ENCODE peak calls at places on chromosomes 2 and 18, in nine cellular contexts. R is left lung, Y is body of pancreas, N is GM12878, E is IMR-90, Z is HepG2, M is heart right ventricle, C is fibroblast of the aortic adventitia, V is fibroblast of pulmonary artery. S is an unnamed sample.
A peak's percentile ranks its signal among the peaks of the same experiment; 100 is the strongest.

GRCh38 chr2:30178618-30179404 is 32.0 kb downstream of the YPEL5 start:
- DNase-seq in R (no peak), Y (peak; percentile 55), N (no peak), E (peak; percentile 50), Z (no peak), M (peak; percentile 24), C (peak; percentile 46), V (peak; percentile 62), S (no peak)

GRCh38 chr18:47928466-47928865 is 2.0 kb downstream of the SMAD2 start:
- DNase-seq in R (no peak), Y (no peak), N (no peak), E (peak; percentile 28), Z (no peak), M (no peak), C (peak; percentile 49), V (peak; percentile 87), S (peak; percentile 31)

GRCh38 chr2:238929242-238930081 is 81.6 kb downstream of the TWIST2 start:
- DNase-seq in R (no peak), Y (no peak), N (no peak), E (peak; percentile 30), Z (no peak), M (peak; percentile 52), C (peak; percentile 99), V (peak; percentile 95), S (no peak)

GRCh38 chr18:61414116-61414515 is 80.9 kb downstream of the CDH20 start:
- DNase-seq in R (no peak), Y (no peak), N (no peak), E (no peak), Z (no peak), M (no peak), C (no peak), V (no peak), S (no peak)

GRCh38 chr18:22683196-22683676 is 249.9 kb upstream of the RBBP8 start:
- DNase-seq in R (peak; percentile 68), Y (peak; percentile 88), N (no peak), E (peak; percentile 93), Z (peak; percentile 58), M (peak; percentile 34), C (peak; percentile 97), V (peak; percentile 88), S (no peak)

GRCh38 chr2:233040174-233040530 is 7.7 kb downstream of the NEU2 start:
- DNase-seq in R (no peak), Y (no peak), N (no peak), E (no peak), Z (no peak), M (no peak), C (no peak), V (no peak), S (no peak)

GRCh38 chr2:164542584-164543021 is 78.7 kb downstream of the GRB14 start:
- DNase-seq in R (no peak), Y (no peak), N (no peak), E (peak; percentile 15), Z (peak; percentile 24), M (no peak), C (peak; percentile 86), V (peak; percentile 62), S (no peak)

GRCh38 chr2:106183093-106183837 is 10.8 kb downstream of the UXS1 start:
- DNase-seq in R (no peak), Y (no peak), N (no peak), E (peak; percentile 15), Z (no peak), M (no peak), C (peak; percentile 34), V (peak; percentile 12), S (peak; percentile 15)

GRCh38 chr2:232833830-232834229 is 36.2 kb upstream of the SNORC start:
- DNase-seq in R (no peak), Y (no peak), N (no peak), E (no peak), Z (no peak), M (no peak), C (no peak), V (no peak), S (no peak)

GRCh38 chr18:5992381-5992780 is 97.1 kb upstream of the TMEM200C start:
- DNase-seq in R (no peak), Y (no peak), N (no peak), E (no peak), Z (no peak), M (no peak), C (no peak), V (no peak), S (no peak)

GRCh38 chr2:157500334-157500733 is 56.4 kb upstream of the CYTIP start:
- DNase-seq in R (no peak), Y (no peak), N (no peak), E (no peak), Z (no peak), M (no peak), C (no peak), V (no peak), S (no peak)

GRCh38 chr2:132715986-132716385 is 46.0 kb upstream of the LYPD1 start:
- DNase-seq in R (no peak), Y (no peak), N (no peak), E (peak; percentile 32), Z (no peak), M (no peak), C (no peak), V (no peak), S (no peak)

GRCh38 chr18:53789376-53790247 is 434.9 kb downstream of the MBD2 start:
- DNase-seq in R (no peak), Y (no peak), N (no peak), E (no peak), Z (no peak), M (no peak), C (no peak), V (no peak), S (no peak)

GRCh38 chr2:71710367-71710766 is 257.0 kb downstream of the DYSF start:
- DNase-seq in R (no peak), Y (no peak), N (no peak), E (no peak), Z (no peak), M (no peak), C (no peak), V (no peak), S (no peak)
- TF ChIP-seq CTCF in R (no peak), Y (no peak), N (no peak), E (no peak), Z (no peak), M (no peak), C (no peak), V (no peak), S (no peak)

DNA sequence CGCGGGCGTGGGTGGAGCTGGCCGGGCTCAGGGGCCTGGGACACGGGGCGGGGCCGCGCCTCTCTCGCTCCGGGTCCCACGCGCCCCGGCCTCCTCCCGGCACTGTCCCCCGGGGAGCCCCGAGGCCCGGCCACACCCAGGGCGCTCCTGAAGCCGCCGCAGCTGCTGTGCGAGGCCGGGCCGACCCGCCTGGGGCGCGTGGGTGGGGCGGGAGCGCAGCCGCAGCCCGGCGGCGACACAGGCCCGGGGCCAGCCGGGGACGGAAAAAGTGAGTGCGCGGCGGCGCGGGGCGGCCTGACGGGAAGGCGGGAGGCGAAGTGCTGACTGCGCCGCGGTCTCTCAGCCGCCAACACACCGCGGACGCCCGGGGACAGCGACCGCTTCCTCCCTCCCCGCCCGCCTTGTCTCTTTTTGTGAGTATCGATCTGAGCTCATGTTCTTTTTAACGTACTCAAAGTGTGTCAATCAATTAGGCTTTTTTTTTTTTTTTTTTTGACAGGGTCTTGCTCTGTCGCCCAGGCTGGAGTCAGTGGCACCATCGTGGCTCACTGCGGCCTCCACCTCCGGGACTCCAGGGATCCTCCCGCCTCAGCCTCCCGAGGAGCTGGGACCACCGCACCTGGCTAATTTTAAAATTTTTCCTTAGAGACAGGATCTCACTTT is 14.5 kb downstream of the PDCD1 start:
- DNase-seq in R (peak; percentile 90), Y (peak; percentile 71), N (no peak), E (peak; percentile 22), Z (no peak), M (peak; percentile 84), C (peak; percentile 26), V (peak; percentile 40), S (peak; percentile 68)
- H3K4me3 ChIP-seq in R (peak overlapping the region; percentile 31), Y (no peak overlapping the region), N (peak overlapping the region; percentile 28), E (peak overlapping the region; percentile 11), Z (peak overlapping the region; percentile 16), M (peak overlapping the region; percentile 39), C (peak overlapping the region; percentile 55), V (peak overlapping the region; percentile 28), S (peak overlapping the region; percentile 44)

GRCh38 chr18:46448347-46448746 is 208.7 kb downstream of the LOXHD1 start:
- DNase-seq in R (no peak), Y (no peak), N (no peak), E (no peak), Z (no peak), M (no peak), C (no peak), V (no peak), S (no peak)

GRCh38 chr18:46447323-46447722 is 209.7 kb downstream of the LOXHD1 start:
- DNase-seq in R (no peak), Y (no peak), N (no peak), E (no peak), Z (no peak), M (no peak), C (no peak), V (no peak), S (no peak)

GRCh38 chr18:46449033-46449432 is 208.0 kb downstream of the LOXHD1 start:
- DNase-seq in R (no peak), Y (no peak), N (no peak), E (no peak), Z (no peak), M (no peak), C (no peak), V (no peak), S (no peak)

GRCh38 chr18:46447792-46448191 is 209.2 kb downstream of the LOXHD1 start:
- DNase-seq in R (no peak), Y (no peak), N (no peak), E (no peak), Z (no peak), M (no peak), C (no peak), V (no peak), S (no peak)

DNA sequence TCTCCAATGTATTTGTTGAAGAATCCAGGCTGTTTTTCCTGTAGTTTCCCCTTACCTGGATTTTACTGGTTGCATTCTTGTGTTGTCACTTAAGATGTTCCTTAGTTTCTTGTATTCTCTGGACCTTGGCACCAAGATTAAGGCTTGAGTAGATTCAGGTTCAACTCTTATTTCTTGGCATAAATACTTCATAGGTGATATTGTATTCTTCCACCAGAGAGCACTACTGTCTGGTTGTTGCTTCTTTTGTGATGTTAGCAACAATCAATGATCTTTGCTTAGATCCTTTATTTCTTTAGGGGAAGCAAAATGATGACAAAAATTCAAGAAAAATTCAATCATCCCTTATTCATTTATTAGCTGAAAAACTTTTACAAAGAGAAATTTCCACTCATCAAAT is 211.1 kb downstream of the LOXHD1 start:
- DNase-seq in R (no peak), Y (no peak), N (no peak), E (no peak), Z (no peak), M (no peak), C (no peak), V (no peak), S (no peak)
- TF ChIP-seq CTCF in R (no peak), Y (no peak), N (no peak), E (no peak), Z (no peak), M (no peak), C (no peak), V (no peak), S (no peak)

DNA sequence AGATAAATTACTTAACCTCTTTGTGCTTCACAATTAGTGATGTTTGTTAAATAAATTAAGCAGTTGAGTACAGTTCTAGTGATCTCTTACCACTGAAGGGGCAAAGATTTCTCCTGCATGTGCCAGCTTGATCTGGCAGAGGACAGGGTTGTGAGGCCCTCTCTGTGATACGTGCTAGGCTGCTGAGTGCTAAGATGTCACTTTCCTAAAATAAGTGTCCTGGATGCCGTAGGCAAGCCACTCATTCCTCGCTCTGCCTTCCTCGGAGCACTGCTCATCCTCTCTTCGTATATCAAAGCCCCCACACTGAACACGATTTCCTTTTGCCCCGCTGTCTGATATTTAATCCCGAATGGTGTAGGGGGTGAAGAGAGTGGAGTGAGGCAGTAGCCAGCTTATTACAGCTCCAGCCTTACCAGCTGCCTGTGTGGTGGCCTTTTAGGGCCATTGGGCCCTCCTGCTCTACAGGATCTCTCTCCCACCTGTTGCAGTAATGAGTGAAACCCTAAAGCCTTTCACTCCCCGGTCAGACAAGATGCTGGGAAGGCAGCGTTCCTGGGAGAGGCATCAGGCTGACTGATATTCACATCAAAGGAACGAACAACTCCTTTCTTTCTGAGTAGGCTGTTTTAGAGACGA is 40.5 kb downstream of the PTPRM start:
- DNase-seq in R (no peak), Y (no peak), N (no peak), E (no peak), Z (no peak), M (no peak), C (no peak), V (no peak), S (no peak)
- H3K4me3 ChIP-seq in R (no peak overlapping the region), Y (no peak overlapping the region), N (no peak overlapping the region), E (no peak overlapping the region), Z (no peak overlapping the region), M (no peak overlapping the region), C (no peak overlapping the region), V (no peak overlapping the region), S (no peak overlapping the region)

S was measured in GM12865.